ENCODE peak calls at places on chromosomes 6 and 20, in eight cellular contexts. Y, C, D, V, Z, K, J and I are unnamed samples.
A peak's percentile ranks its signal among the peaks of the same experiment; 100 is the strongest.

GRCh38 chr20:57698191-57698866 is 11.5 kb downstream of the PMEPA1 start:
- DNase-seq in Y (peak; percentile 97), J (peak; percentile 98), K (no peak), D (peak; percentile 100), C (no peak), V (no peak), Z (peak; percentile 97), I (no peak)

GRCh38 chr6:36618366-36619355 is 24.5 kb downstream of the SRSF3 start:
- DNase-seq in D (no peak), K (peak; percentile 5), V (no peak), Z (no peak), J (no peak), Y (no peak), C (no peak), I (no peak)

GRCh38 chr6:116528800-116529199 is 16.7 kb downstream of the TRAPPC3L start:
- DNase-seq in J (peak; percentile 28), Z (no peak), D (peak; percentile 28), Y (no peak), K (no peak), V (no peak), C (no peak), I (no peak)

GRCh38 chr6:8149350-8149749 is 47.0 kb upstream of the EEF1E1 start:
- DNase-seq in J (no peak), Z (no peak), D (no peak), K (no peak), C (no peak), Y (no peak), V (no peak), I (no peak)

GRCh38 chr20:38434770-38435554 is at the start of gene SNHG17:
- DNase-seq in Z (peak; percentile 95), Y (peak; percentile 97), J (peak; percentile 96), K (peak; percentile 90), V (peak; percentile 60), D (peak; percentile 94), C (peak; percentile 90), I (peak; percentile 98)

GRCh38 chr6:33410711-33411631 is at the start of gene PHF1:
- DNase-seq in Z (peak; percentile 77), C (no peak), V (no peak), D (no peak), J (peak; percentile 80), K (peak; percentile 84), Y (peak; percentile 91), I (no peak)

GRCh38 chr20:61936701-61937131 is 129.0 kb downstream of the TAF4 start:
- DNase-seq in J (no peak), K (no peak), Z (no peak), Y (no peak), C (no peak), V (no peak), D (no peak), I (no peak)

GRCh38 chr20:51346686-51347485 is 195.6 kb downstream of the NFATC2 start:
- DNase-seq in Y (peak; percentile 81), D (peak; percentile 90), Z (peak; percentile 93), J (peak; percentile 83), K (no peak), C (no peak), V (no peak), I (no peak)

GRCh38 chr6:118894425-118895240 is 681 bp downstream of the ASF1A start:
- DNase-seq in C (peak; percentile 64), J (peak; percentile 66), K (peak; percentile 80), D (peak; percentile 40), Z (peak; percentile 61), Y (peak; percentile 86), V (no peak), I (peak; percentile 80)

GRCh38 chr20:64069614-64070243 is 6.7 kb downstream of the TCEA2 start:
- DNase-seq in J (no peak), Z (no peak), V (no peak), Y (peak; percentile 51), C (no peak), D (peak; percentile 48), K (no peak), I (no peak)

GRCh38 chr6:158674342-158674969 is 24.6 kb downstream of the SYTL3 start:
- DNase-seq in D (no peak), J (no peak), Y (no peak), C (no peak), K (no peak), Z (no peak), V (no peak), I (no peak)

GRCh38 chr20:32908334-32909292 is 49.9 kb downstream of the EFCAB8 start:
- DNase-seq in K (no peak), Y (no peak), D (no peak), Z (no peak), J (no peak), C (no peak), V (no peak), I (no peak)
- TF ChIP-seq CTCF in K (no peak), Y (no peak), D (no peak), Z (no peak), J (no peak), C (no peak), V (no peak), I (no peak)

GRCh38 chr6:1679691-1680068 is 70.0 kb downstream of the FOXC1 start:
- DNase-seq in Y (no peak), V (no peak), K (no peak), J (no peak), Z (no peak), D (peak; percentile 84), C (no peak), I (no peak)
- H3K4me3 ChIP-seq in Y (no peak overlapping the region), V (no peak overlapping the region), K (no peak overlapping the region), J (no peak overlapping the region), Z (no peak overlapping the region), D (no peak overlapping the region), C (no peak overlapping the region), I (no peak overlapping the region)

GRCh38 chr20:5656136-5656535 is 94.1 kb upstream of the SHLD1 start:
- DNase-seq in J (no peak), K (no peak), D (no peak), Z (no peak), C (no peak), V (no peak), Y (no peak), I (no peak)

GRCh38 chr20:5657190-5657872 is 92.9 kb upstream of the SHLD1 start:
- DNase-seq in V (no peak), D (peak; percentile 98), J (peak; percentile 99), C (peak; percentile 11), Y (peak; percentile 89), K (peak; percentile 56), Z (peak; percentile 98), I (no peak)

GRCh38 chr20:5657873-5658200 is 92.4 kb upstream of the SHLD1 start:
- DNase-seq in Y (no peak), K (no peak), D (no peak), C (no peak), V (no peak), Z (no peak), J (no peak), I (no peak)

GRCh38 chr20:5660346-5660745 is 89.9 kb upstream of the SHLD1 start:
- DNase-seq in Z (no peak), V (no peak), C (no peak), D (no peak), K (no peak), J (peak; percentile 44), Y (peak; percentile 45), I (no peak)

GRCh38 chr20:5658897-5659296 is 91.3 kb upstream of the SHLD1 start:
- DNase-seq in Y (peak; percentile 69), K (peak; percentile 63), C (peak; percentile 17), J (peak; percentile 91), Z (peak; percentile 90), V (no peak), D (peak; percentile 12), I (peak; percentile 79)
- TF ChIP-seq CTCF in Y (no peak), K (no peak), C (no peak), J (no peak), Z (no peak), V (no peak), D (no peak), I (no peak)

GRCh38 chr6:16575655-16576054 is 185.6 kb downstream of the ATXN1 start:
- DNase-seq in K (no peak), J (no peak), Z (no peak), V (no peak), C (no peak), D (peak; percentile 9), Y (no peak), I (no peak)

GRCh38 chr6:16572943-16573342 is 188.3 kb downstream of the ATXN1 start:
- DNase-seq in J (no peak), Y (no peak), D (no peak), Z (no peak), V (no peak), K (no peak), C (no peak), I (no peak)

GRCh38 chr6:16572317-16572716 is 188.9 kb downstream of the ATXN1 start:
- DNase-seq in V (no peak), J (no peak), Y (no peak), D (no peak), Z (no peak), K (no peak), C (no peak), I (no peak)

GRCh38 chr6:16578695-16579094 is 182.6 kb downstream of the ATXN1 start:
- DNase-seq in D (no peak), V (no peak), K (no peak), Y (no peak), J (no peak), C (no peak), Z (no peak), I (no peak)

GRCh38 chr6:16576391-16577368 is 184.6 kb downstream of the ATXN1 start:
- DNase-seq in Z (no peak), C (no peak), D (peak; percentile 78), V (peak; percentile 59), Y (no peak), J (no peak), K (no peak), I (peak; percentile 52)
- H3K4me3 ChIP-seq in Z (no peak overlapping the region), C (no peak overlapping the region), D (peak overlapping the region; percentile 8), V (no peak overlapping the region), Y (no peak overlapping the region), J (no peak overlapping the region), K (no peak overlapping the region), I (no peak overlapping the region)

DNA sequence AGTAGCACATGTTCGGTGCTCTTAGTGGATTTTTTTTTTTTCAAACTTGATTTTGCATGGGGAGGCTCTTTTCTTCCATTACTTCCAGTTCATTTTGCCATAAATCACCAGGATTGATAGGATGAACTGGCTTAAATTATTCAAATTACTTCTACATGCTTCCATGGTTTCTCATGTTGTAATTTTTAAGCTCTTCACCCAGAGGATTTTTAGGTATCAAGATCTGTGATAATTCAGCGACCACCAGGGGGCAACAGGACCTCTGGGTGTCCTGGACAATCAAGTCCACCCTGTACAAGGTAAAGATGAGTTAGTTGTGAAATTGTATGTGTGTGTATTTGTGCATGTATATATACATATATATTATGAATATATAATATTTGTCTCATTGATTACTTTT is 4.2 kb upstream of the EPHA7 start:
- DNase-seq in D (peak; percentile 54), C (peak; percentile 14), K (no peak), Z (peak; percentile 44), V (no peak), J (no peak), Y (peak; percentile 17), I (peak; percentile 60)
- TF ChIP-seq CTCF in D (peak; percentile 53), C (no peak), K (no peak), Z (peak; percentile 37), V (peak; percentile 44), J (peak; percentile 22), Y (peak; percentile 32), I (peak; percentile 43)